ENCODE peak calls at places on chromosomes 7 and 10, in four cellular contexts. One of them, this sample, is unnamed.

GRCh38 chr10:5945561-5946418 is 31.6 kb downstream of the IL15RA start:
- DNase-seq in GM12878: no peak
- DNase-seq in K562: no peak
- DNase-seq in H1: no peak
- DNase-seq in this sample: no peak

GRCh38 chr10:71392791-71393781 is 3.6 kb upstream of the CDH23 start:
- DNase-seq in GM12878: no peak
- DNase-seq in K562: no peak
- DNase-seq in H1: peak
- DNase-seq in this sample: no peak

GRCh38 chr7:44636926-44637325 is 30.5 kb downstream of the OGDH start:
- DNase-seq in GM12878: no peak
- DNase-seq in K562: no peak
- DNase-seq in H1: no peak
- DNase-seq in this sample: no peak

GRCh38 chr7:112439476-112439875 is 10.8 kb upstream of the IFRD1 start:
- DNase-seq in GM12878: no peak
- DNase-seq in K562: no peak
- DNase-seq in H1: no peak
- DNase-seq in this sample: no peak

GRCh38 chr10:77413231-77413630 is 224.4 kb downstream of the KCNMA1 start:
- DNase-seq in GM12878: no peak
- DNase-seq in K562: no peak
- DNase-seq in H1: no peak
- DNase-seq in this sample: no peak

GRCh38 chr7:141700848-141701371 is 1.1 kb downstream of the DENND11 start:
- DNase-seq in GM12878: no peak
- DNase-seq in K562: no peak
- DNase-seq in H1: peak
- DNase-seq in this sample: no peak

GRCh38 chr10:127033569-127034175 is 128.4 kb downstream of the DOCK1 start:
- DNase-seq in GM12878: no peak
- DNase-seq in K562: no peak
- DNase-seq in H1: no peak
- DNase-seq in this sample: no peak

GRCh38 chr10:132469197-132469942 is 68.2 kb upstream of the INPP5A start:
- DNase-seq in GM12878: no peak
- DNase-seq in K562: no peak
- DNase-seq in H1: no peak
- DNase-seq in this sample: no peak

GRCh38 chr10:80276335-80276734 is 13.1 kb downstream of the MAT1A start:
- DNase-seq in GM12878: no peak
- DNase-seq in K562: peak
- DNase-seq in H1: no peak
- DNase-seq in this sample: no peak

GRCh38 chr10:18352175-18352574 is 212.0 kb downstream of the CACNB2 start:
- DNase-seq in GM12878: no peak
- DNase-seq in K562: no peak
- DNase-seq in H1: no peak
- DNase-seq in this sample: no peak

GRCh38 chr10:4590807-4591206 is 235.2 kb upstream of the AKR1E2 start:
- DNase-seq in GM12878: no peak
- DNase-seq in K562: no peak
- DNase-seq in H1: no peak
- DNase-seq in this sample: no peak

GRCh38 chr10:96470108-96470743 is 43.5 kb downstream of the TLL2 start:
- DNase-seq in GM12878: no peak
- DNase-seq in K562: peak
- DNase-seq in H1: peak
- DNase-seq in this sample: peak
- TF ChIP-seq SP1 in GM12878: no peak
- TF ChIP-seq SP1 in K562: no peak
- TF ChIP-seq SP1 in H1: no peak
- TF ChIP-seq SP1 in this sample: no peak

DNA sequence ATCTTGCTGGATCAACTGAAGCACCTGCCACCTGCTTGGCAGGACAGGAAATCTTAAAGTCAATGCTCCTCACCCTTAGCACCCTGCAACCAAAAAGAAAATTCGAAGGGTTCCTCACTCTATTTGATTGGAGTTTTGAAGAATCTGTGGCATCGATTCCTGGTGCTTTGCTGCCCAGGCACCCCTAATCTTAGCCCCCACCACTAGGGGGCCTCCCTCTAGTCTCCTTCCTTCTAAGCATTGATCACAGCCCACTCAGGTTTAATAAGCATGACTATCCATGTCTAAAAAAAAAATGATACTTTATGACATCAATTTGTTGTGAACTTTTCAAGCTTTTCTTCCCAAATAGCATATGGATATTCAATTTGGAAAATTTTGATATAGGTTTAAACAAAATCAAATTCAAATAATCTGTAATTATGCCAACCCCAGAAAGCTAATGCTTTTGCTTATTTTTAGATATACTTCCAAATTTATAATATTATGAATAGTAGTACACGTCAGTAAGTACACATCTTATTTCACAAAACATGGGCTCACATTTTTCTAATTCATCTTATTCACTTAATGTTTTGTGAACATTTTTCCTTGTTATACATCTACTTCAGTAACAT is 45.3 kb downstream of the NRG3 start:
- DNase-seq in GM12878: no peak
- DNase-seq in K562: peak
- DNase-seq in H1: peak
- DNase-seq in this sample: no peak
- TF ChIP-seq EGR1 in GM12878: no peak
- TF ChIP-seq EGR1 in K562: no peak
- TF ChIP-seq EGR1 in H1: no peak
- TF ChIP-seq EGR1 in this sample: no peak

GRCh38 chr7:104415700-104416099 is 87.3 kb downstream of the LHFPL3 start:
- DNase-seq in GM12878: no peak
- DNase-seq in K562: no peak
- DNase-seq in H1: no peak
- DNase-seq in this sample: no peak
- TF ChIP-seq CTCF in GM12878: no peak
- TF ChIP-seq CTCF in K562: peak
- TF ChIP-seq CTCF in H1: peak
- TF ChIP-seq CTCF in this sample: peak

DNA sequence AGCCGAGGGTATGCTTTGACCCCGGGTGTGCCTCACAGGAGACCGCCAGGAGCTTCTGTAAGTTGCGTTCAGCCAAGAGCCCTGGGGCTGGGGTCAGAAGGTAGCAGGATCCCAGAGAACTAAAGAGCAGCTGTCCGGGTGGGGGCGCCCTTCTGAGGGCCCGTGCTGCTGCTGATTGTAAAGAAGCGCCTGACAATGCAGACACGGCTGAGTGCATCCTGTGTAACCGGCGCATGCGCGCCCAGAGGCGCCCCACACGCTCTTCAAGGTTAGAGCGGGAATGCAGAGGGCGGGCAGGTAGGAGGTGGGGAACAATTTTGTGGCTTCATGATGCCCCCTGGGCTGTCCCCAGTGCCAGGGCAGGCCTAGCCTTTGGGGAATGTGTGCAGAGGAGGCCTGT is 210.2 kb upstream of the CTBP2 start:
- DNase-seq in GM12878: no peak
- DNase-seq in K562: peak
- DNase-seq in H1: peak
- DNase-seq in this sample: peak
- TF ChIP-seq SP1 in GM12878: no peak
- TF ChIP-seq SP1 in K562: no peak
- TF ChIP-seq SP1 in H1: no peak
- TF ChIP-seq SP1 in this sample: no peak

This sample was measured in HCT116.